ENCODE peak calls at places on chromosomes 3 and 15, in eight cellular contexts. W, D, V, B, H, J, R and Q are unnamed samples.

GRCh38 chr15:27714675-27715074 is 384.4 kb downstream of the OCA2 start:
- DNase-seq in W (no peak), D (no peak), V (no peak), B (no peak), H (no peak), J (no peak), R (no peak), Q (no peak)

GRCh38 chr15:34039506-34040123 is 611 bp upstream of the AVEN start:
- DNase-seq in W (no peak), D (no peak), V (no peak), B (no peak), H (peak; percentile 17), J (peak; percentile 43), R (no peak), Q (peak; percentile 76)

GRCh38 chr15:89486726-89487050 is 9.7 kb downstream of the RHCG start:
- DNase-seq in W (peak; percentile 60), D (no peak), V (no peak), B (no peak), H (peak; percentile 67), J (no peak), R (no peak), Q (peak; percentile 64)

GRCh38 chr15:100873029-100873677 is 6.5 kb upstream of the ALDH1A3 start:
- DNase-seq in W (peak; percentile 88), D (peak; percentile 54), V (peak; percentile 81), B (peak; percentile 88), H (peak; percentile 73), J (peak; percentile 91), R (peak; percentile 37), Q (peak; percentile 63)

GRCh38 chr15:37086120-37086519 is 14.2 kb downstream of the MEIS2 start:
- DNase-seq in W (no peak), D (no peak), V (no peak), B (no peak), H (no peak), J (no peak), R (no peak), Q (no peak)

GRCh38 chr3:196585044-196585757 is 16.7 kb downstream of the FBXO45 start:
- DNase-seq in W (no peak), D (no peak), V (no peak), B (no peak), H (no peak), J (no peak), R (no peak), Q (no peak)

GRCh38 chr3:73520931-73521461 is 103.7 kb downstream of the PDZRN3 start:
- DNase-seq in W (no peak), D (no peak), V (no peak), B (no peak), H (no peak), J (peak; percentile 81), R (no peak), Q (no peak)

GRCh38 chr3:15181964-15182363 is 24.1 kb upstream of the CAPN7 start:
- DNase-seq in W (no peak), D (no peak), V (no peak), B (no peak), H (no peak), J (no peak), R (no peak), Q (no peak)

GRCh38 chr3:54999801-55000200 is 71.9 kb upstream of the LRTM1 start:
- DNase-seq in W (no peak), D (no peak), V (no peak), B (no peak), H (no peak), J (peak; percentile 36), R (no peak), Q (no peak)

GRCh38 chr3:42763023-42763422 is 10.0 kb downstream of the CCDC13 start:
- DNase-seq in W (no peak), D (no peak), V (no peak), B (peak; percentile 18), H (no peak), J (peak; percentile 45), R (no peak), Q (no peak)

DNA sequence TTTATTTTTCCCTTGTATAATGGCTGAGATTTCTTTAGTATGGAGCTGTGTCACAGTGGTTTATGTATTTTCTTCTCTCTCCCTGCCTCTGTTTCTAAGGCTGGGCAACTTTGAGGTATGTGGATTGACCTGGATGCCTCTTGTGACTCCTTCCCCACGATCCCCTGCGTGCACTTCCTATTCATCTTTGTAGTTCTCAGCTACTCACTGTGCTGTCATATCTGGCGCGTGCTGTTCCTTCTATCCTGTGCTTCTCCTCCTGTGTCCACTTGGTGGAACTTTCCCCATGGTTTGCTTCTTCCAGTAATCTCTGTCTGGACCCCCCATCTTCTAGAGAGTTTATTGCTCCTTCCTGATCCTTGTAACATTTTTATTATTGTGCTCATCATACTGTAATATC is 97.3 kb downstream of the AKAP13 start:
- DNase-seq in W (peak; percentile 38), D (no peak), V (no peak), B (no peak), H (no peak), J (peak; percentile 64), R (no peak), Q (peak; percentile 21)
- TF ChIP-seq CTCF in W (no peak), D (no peak), V (no peak), B (no peak), H (no peak), J (no peak), R (no peak), Q (no peak)

GRCh38 chr3:169133178-169134161 is 530.0 kb downstream of the MECOM start:
- DNase-seq in W (no peak), D (no peak), V (no peak), B (no peak), H (no peak), J (peak; percentile 52), R (no peak), Q (no peak)
- TF ChIP-seq CTCF in W (no peak), D (peak; percentile 29), V (peak; percentile 19), B (peak; percentile 62), H (no peak), J (peak; percentile 35), R (peak; percentile 59), Q (no peak)

DNA sequence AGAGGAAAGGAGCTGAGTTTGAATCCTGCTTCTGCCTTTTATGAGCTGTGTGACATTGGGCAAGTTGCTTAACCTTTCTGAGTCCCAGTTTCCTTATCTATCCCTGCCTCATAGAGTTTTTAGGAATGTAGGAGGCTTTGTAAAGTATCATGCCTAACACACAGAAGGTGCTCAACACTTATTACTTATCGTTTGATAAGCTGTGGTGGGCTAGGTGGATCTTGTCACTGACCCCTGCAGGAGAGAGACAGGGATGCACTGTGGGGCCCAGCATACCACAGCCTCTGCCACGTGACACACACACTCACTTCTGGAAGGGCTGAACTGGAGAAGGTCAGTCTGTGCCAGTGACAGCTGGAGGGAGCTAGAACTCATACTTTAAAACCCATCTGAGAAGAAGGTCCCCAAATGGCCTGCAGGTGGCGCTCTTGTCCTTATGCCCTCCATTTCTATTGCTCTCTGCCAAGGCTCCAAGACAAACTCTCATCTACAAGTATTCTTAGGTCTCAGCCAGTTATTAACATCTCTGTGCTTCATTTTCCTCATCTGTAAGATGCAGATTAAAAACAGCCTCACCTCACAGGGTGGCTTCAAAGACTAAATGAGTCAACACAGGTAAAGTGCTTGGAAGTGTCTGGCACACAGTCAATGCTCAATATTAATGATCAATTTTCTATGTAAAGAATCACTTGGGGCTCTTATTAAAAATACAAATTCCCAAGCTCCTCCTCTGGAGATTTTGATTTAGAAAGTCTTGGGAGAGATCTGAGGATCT is 57.5 kb upstream of the HACD2 start:
- DNase-seq in W (peak; percentile 73), D (peak; percentile 64), V (peak; percentile 77), B (peak; percentile 71), H (peak; percentile 43), J (peak; percentile 93), R (peak; percentile 38), Q (peak; percentile 88)
- TF ChIP-seq CTCF in W (peak; percentile 87), D (peak; percentile 89), V (peak; percentile 57), B (peak; percentile 82), H (peak; percentile 75), J (peak; percentile 90), R (peak; percentile 70), Q (peak; percentile 79)

DNA sequence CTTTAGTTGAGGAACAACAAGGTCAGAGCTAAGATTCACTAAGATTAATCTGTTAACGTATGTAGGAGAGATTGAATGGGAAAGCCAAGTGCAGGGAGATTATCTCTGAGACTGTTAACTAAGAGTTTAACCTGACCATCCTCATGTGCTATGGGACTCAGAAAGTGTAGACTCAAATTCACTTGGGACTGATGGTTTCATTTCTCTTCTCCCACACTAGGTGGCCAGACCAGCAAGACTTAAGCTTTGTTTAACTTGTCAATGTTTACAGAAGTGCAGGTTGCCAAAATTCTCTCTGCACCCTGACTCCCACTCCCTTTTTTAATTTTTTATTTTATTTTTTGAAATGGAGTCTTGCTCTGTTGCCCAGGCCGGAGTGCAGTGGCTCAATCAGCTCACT is 6.3 kb upstream of the HEXA start:
- DNase-seq in W (no peak), D (no peak), V (no peak), B (no peak), H (no peak), J (peak; percentile 10), R (no peak), Q (no peak)
- TF ChIP-seq CTCF in W (no peak), D (peak; percentile 34), V (no peak), B (no peak), H (peak; percentile 10), J (peak; percentile 3), R (peak; percentile 36), Q (no peak)

DNA sequence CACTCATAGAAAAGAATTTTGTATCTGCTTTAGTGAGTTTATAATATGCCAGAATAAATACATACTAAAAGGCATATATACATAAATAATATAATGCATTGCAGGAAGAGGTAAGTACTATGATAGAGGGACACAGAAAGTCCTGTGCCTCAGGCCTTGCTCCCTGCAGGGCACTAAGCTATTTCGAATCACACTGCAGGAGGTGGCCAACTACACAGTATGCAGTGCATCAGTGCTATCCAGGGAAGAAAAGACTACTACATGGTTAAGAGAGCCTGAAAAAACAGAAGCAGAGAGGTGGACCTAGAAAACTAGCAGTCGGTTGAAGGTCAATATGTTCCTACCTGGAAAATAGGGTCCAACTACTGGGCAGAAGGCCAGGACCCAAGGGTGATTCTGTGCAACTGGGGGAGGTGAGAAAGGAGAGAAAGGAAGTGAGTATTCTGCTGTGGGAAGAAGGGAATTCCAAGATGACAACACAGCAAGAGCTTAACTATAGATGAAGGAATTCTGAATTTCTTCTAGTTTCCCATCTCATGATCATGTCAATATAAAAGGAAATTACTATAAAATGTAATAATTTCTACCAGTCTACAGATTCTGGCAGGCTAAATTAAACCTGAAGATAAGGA is 218.0 kb downstream of the ZBTB20 start:
- DNase-seq in W (no peak), D (no peak), V (no peak), B (no peak), H (no peak), J (peak; percentile 3), R (no peak), Q (no peak)
- TF ChIP-seq CTCF in W (no peak), D (no peak), V (no peak), B (no peak), H (no peak), J (no peak), R (no peak), Q (no peak)

GRCh38 chr3:60743631-60744164 is 507.6 kb downstream of the FHIT start:
- DNase-seq in W (no peak), D (no peak), V (no peak), B (no peak), H (no peak), J (no peak), R (no peak), Q (no peak)
- TF ChIP-seq CTCF in W (no peak), D (no peak), V (no peak), B (no peak), H (no peak), J (no peak), R (peak; percentile 46), Q (no peak)